ENCODE peak calls at places on chromosomes 16 and 17, in six cellular contexts. Y, Z, T, I, E and X are unnamed samples.

GRCh38 chr16:60811051-60811608 is 1225.1 kb downstream of the CDH8 start:
- DNase-seq in Y (no peak), Z (no peak), T (no peak), I (no peak), E (no peak), X (no peak)

GRCh38 chr17:62807812-62808575 is at the start of gene MARCHF10:
- DNase-seq in Y (no peak), Z (no peak), T (no peak), I (peak), E (peak), X (no peak)

GRCh38 chr17:75808905-75809621 is 24.5 kb downstream of the UNK start:
- DNase-seq in Y (no peak), Z (peak), T (no peak), I (peak), E (peak), X (no peak)

GRCh38 chr17:80957461-80957941 is 34.1 kb upstream of the CHMP6 start:
- DNase-seq in Y (no peak), Z (no peak), T (no peak), I (no peak), E (peak), X (no peak)

GRCh38 chr17:56773124-56773523 is 60.6 kb downstream of the C17orf67 start:
- DNase-seq in Y (no peak), Z (no peak), T (no peak), I (no peak), E (no peak), X (no peak)

GRCh38 chr16:89711601-89712475 is 8.9 kb downstream of the VPS9D1 start:
- DNase-seq in Y (peak), Z (peak), T (peak), I (peak), E (no peak), X (peak)

GRCh38 chr16:47503936-47504335 is 42.8 kb downstream of the PHKB start:
- DNase-seq in Y (peak), Z (peak), T (no peak), I (no peak), E (no peak), X (no peak)

GRCh38 chr17:35766903-35767510 is 6.3 kb downstream of the C17orf50 start:
- DNase-seq in Y (peak), Z (peak), T (no peak), I (peak), E (no peak), X (no peak)

GRCh38 chr16:82917886-82918595 is 291.3 kb downstream of the CDH13 start:
- DNase-seq in Y (no peak), Z (no peak), T (no peak), I (no peak), E (no peak), X (no peak)

GRCh38 chr16:30715777-30716445 is 16.9 kb downstream of the SRCAP start:
- DNase-seq in Y (peak), Z (no peak), T (no peak), I (no peak), E (no peak), X (no peak)

GRCh38 chr16:57646388-57647039 is 18.1 kb downstream of the ADGRG1 start:
- DNase-seq in Y (no peak), Z (no peak), T (no peak), I (no peak), E (no peak), X (no peak)

GRCh38 chr17:34980681-34981537 is 597 bp downstream of the LIG3 start:
- DNase-seq in Y (peak), Z (peak), T (peak), I (peak), E (peak), X (peak)

GRCh38 chr16:679808-680624 is at the start of gene STUB1:
- DNase-seq in Y (peak), Z (peak), T (peak), I (peak), E (peak), X (peak)

GRCh38 chr16:2475413-2476344 is 752 bp downstream of the TBC1D24 start:
- DNase-seq in Y (peak), Z (no peak), T (no peak), I (no peak), E (no peak), X (no peak)

GRCh38 chr16:15966420-15967222 is 17.2 kb downstream of the ABCC1 start:
- DNase-seq in Y (peak), Z (peak), T (no peak), I (no peak), E (no peak), X (no peak)
- H3K27ac ChIP-seq in Y (no peak), Z (peak), T (no peak), I (no peak), E (no peak), X (peak)

GRCh38 chr17:78878871-78879270 is 24.1 kb downstream of the CEP295NL start:
- DNase-seq in Y (no peak), Z (no peak), T (no peak), I (no peak), E (no peak), X (no peak)
- H3K4me3 ChIP-seq in Y (no peak), Z (no peak), T (no peak), I (no peak), E (no peak), X (no peak)

DNA sequence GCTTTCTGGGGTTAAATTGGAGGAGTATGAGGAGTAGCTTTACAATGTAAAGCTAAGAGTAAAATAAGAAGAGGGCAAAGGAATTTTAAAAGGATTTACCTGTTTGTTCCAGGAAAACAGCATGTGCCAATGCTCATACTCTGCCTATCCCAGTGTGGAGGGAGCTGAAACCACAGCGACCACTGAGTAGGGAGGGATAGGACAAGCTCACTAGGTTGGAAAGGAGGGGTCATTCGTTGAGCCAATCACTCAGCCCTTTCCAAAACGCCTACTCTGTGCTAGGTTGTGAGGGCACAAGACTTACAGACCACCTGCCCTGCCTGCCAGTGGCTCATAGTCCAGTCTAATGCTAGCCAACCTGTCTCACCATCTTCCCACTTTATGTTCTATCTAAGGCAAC is 1.1 kb upstream of the DNAJC7 start:
- DNase-seq in Y (no peak), Z (no peak), T (no peak), I (no peak), E (no peak), X (no peak)
- H3K27ac ChIP-seq in Y (no peak), Z (peak), T (peak), I (no peak), E (no peak), X (no peak)

GRCh38 chr17:64024781-64025731 is 4.6 kb upstream of the ICAM2 start:
- DNase-seq in Y (peak), Z (no peak), T (no peak), I (no peak), E (no peak), X (peak)
- H3K4me3 ChIP-seq in Y (no peak), Z (no peak), T (no peak), I (no peak), E (no peak), X (peak)

GRCh38 chr16:67277294-67277998 is 1.9 kb upstream of the PLEKHG4 start:
- DNase-seq in Y (no peak), Z (peak), T (no peak), I (peak), E (peak), X (no peak)
- H3K27ac ChIP-seq in Y (no peak), Z (peak), T (peak), I (peak), E (peak), X (no peak)

GRCh38 chr17:3886776-3887175 is 6.1 kb downstream of the CAMKK1 start:
- DNase-seq in Y (peak), Z (no peak), T (no peak), I (peak), E (no peak), X (peak)

GRCh38 chr17:3885970-3886369 is 6.9 kb downstream of the CAMKK1 start:
- DNase-seq in Y (no peak), Z (peak), T (no peak), I (peak), E (no peak), X (no peak)

GRCh38 chr17:3882276-3882675 is 10.6 kb downstream of the CAMKK1 start:
- DNase-seq in Y (no peak), Z (no peak), T (no peak), I (peak), E (no peak), X (no peak)

GRCh38 chr17:3885271-3885670 is 7.6 kb downstream of the CAMKK1 start:
- DNase-seq in Y (no peak), Z (peak), T (no peak), I (peak), E (no peak), X (no peak)

GRCh38 chr17:3884188-3884587 is 8.7 kb downstream of the CAMKK1 start:
- DNase-seq in Y (no peak), Z (no peak), T (no peak), I (peak), E (no peak), X (no peak)
- H3K4me3 ChIP-seq in Y (no peak), Z (no peak), T (no peak), I (no peak), E (no peak), X (no peak)

DNA sequence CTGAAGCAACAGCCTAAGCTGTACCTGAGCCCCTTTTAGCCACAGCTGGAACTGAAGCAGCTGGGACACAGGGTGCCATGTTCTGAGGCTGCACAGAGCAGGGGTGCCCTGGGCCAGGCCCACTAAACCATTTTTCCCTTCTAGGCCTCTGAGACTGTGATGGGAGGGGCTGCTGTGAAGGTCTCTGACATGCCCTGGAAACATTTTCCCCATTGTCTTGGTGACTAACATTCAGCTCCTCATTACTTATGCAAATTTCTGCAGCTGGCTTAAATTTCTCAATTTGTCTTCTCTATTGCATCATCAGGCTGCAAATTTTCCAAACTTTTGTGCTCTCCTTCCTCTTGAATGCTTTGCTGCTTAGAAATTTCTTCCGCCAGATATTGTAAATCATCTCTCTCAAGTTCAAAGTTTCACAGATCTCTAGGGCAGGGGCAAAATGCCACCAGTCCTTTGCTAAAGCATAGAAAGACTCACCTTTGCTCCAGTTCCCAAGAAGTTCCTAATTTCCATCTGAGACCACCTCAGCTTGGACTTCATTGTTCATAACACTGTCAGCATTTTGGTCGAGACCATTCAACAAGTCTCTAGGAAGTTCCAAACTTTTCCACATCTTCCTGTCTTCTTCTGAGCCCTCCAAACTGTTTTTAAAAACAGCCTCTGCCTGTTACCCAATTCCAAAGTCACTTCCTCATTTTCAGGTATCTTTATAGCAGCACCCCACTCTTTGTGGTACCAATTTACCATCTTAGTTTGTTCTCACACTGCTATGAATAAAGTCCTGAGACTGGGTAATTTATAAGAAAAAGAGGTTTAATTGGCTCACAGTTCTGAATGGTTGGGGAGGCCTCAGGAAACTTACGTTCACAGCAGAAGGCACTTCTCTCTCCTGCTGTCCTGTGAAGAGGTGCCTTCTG is 49.8 kb downstream of the TMEM100 start:
- DNase-seq in Y (no peak), Z (peak), T (no peak), I (no peak), E (peak), X (no peak)
- H3K27ac ChIP-seq in Y (no peak), Z (no peak), T (no peak), I (no peak), E (peak), X (no peak)

GRCh38 chr17:41042953-41043352 is 1.7 kb upstream of the KRTAP1-1 start:
- DNase-seq in Y (no peak), Z (no peak), T (no peak), I (no peak), E (no peak), X (no peak)

DNA sequence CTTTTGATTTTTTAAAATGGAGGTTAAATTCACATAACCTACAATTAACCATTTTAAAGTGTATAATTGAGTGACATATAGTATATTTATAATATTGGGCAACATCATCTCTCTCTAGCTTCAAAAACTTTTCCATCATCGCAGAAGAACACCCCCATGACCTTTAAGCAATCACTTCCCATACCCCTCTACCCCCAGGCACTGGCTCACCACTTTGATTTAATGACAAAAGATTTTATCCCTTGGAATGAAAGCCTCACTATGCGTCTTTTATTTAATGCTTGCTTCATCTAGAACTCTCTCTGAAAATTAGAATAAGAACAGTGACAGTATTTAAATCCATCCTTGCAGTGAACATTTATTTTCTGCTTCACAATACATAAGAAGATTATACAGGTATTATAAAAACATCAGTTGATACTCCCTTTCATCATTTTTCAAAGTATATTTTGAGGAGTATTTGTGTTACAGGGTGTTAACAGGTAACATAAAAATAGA is 3.2 kb upstream of the KRTAP1-3 start:
- DNase-seq in Y (no peak), Z (no peak), T (no peak), I (no peak), E (no peak), X (no peak)
- H3K4me3 ChIP-seq in Y (no peak), Z (no peak), T (no peak), I (no peak), E (no peak), X (no peak)